ENCODE peak calls at places on chromosomes 2 and 18, in five cellular contexts. T is breast epithelium, U is left ventricle myocardium inferior, C is fibroblast of the aortic adventitia, S is HT-29. F is an unnamed sample.

GRCh38 chr2:94869552-94870391 is 1.5 kb upstream of the TEKT4 start:
- DNase-seq in S (no peak), C (no peak), U (no peak), T (no peak), F (no peak)

GRCh38 chr2:30265441-30266015 is 34.2 kb downstream of the LBH start:
- DNase-seq in T (no peak), C (peak), S (no peak), U (no peak), F (peak)

GRCh38 chr2:37864217-37864616 is 60.9 kb upstream of the RMDN2 start:
- DNase-seq in S (no peak), T (no peak), C (no peak), U (no peak), F (no peak)

GRCh38 chr2:194004590-194005206 is 1652.3 kb upstream of the SLC39A10 start:
- DNase-seq in S (no peak), T (no peak), C (peak), U (no peak), F (peak)

GRCh38 chr18:54671291-54671881 is 80.3 kb downstream of the DYNAP start:
- DNase-seq in T (no peak), U (no peak), S (peak), C (peak), F (peak)

GRCh38 chr18:8930990-8931648 is 171.4 kb upstream of the NDUFV2 start:
- DNase-seq in U (no peak), S (no peak), C (peak), T (no peak), F (peak)

GRCh38 chr2:80070587-80070986 is 234.0 kb downstream of the LRRTM1 start:
- DNase-seq in T (no peak), S (no peak), U (no peak), C (no peak), F (no peak)

GRCh38 chr2:134452042-134452733 is 198.3 kb downstream of the MGAT5 start:
- DNase-seq in U (no peak), S (no peak), C (no peak), T (no peak), F (no peak)

GRCh38 chr2:62333961-62334360 is 138.0 kb downstream of the B3GNT2 start:
- DNase-seq in C (no peak), T (no peak), U (no peak), S (no peak), F (no peak)

GRCh38 chr2:171272039-171272438 is 111.3 kb upstream of the TLK1 start:
- DNase-seq in U (no peak), S (peak), C (peak), T (no peak), F (peak)

GRCh38 chr2:112483047-112483473 is 1.1 kb downstream of the TTL start:
- DNase-seq in S (peak), T (no peak), C (peak), U (no peak), F (peak)

GRCh38 chr2:222547108-222547507 is 108.8 kb downstream of the FARSB start:
- DNase-seq in T (no peak), U (no peak), C (no peak), S (no peak), F (no peak)

GRCh38 chr2:138023298-138023697 is 59.0 kb downstream of the HNMT start:
- DNase-seq in S (no peak), U (no peak), T (no peak), C (peak), F (peak)

GRCh38 chr2:111116016-111116746 is 4.5 kb upstream of the BCL2L11 start:
- DNase-seq in C (no peak), U (no peak), T (no peak), S (no peak), F (no peak)

GRCh38 chr2:158688722-158689121 is 106.4 kb upstream of the DAPL1 start:
- DNase-seq in T (no peak), C (peak), U (no peak), S (no peak), F (no peak)

GRCh38 chr2:109513749-109514588 is 99.8 kb downstream of the SEPTIN10 start:
- DNase-seq in U (no peak), S (peak), T (no peak), C (peak), F (peak)

GRCh38 chr2:47494267-47495130 is 91.5 kb downstream of the MSH2 start:
- DNase-seq in C (no peak), S (no peak), U (no peak), T (no peak), F (no peak)

GRCh38 chr2:54685263-54685775 is 38.1 kb upstream of the EML6 start:
- DNase-seq in S (no peak), C (no peak), T (no peak), U (no peak), F (no peak)

GRCh38 chr2:180046776-180047175 is 39.7 kb upstream of the CWC22 start:
- DNase-seq in T (no peak), C (peak), U (no peak), S (no peak), F (peak)

GRCh38 chr18:58542426-58543159 is 86.3 kb downstream of the ALPK2 start:
- DNase-seq in T (no peak), C (no peak), S (no peak), U (no peak), F (no peak)

GRCh38 chr18:75678662-75679061 is 251.2 kb upstream of the SMIM21 start:
- DNase-seq in U (no peak), C (peak), T (no peak), S (no peak), F (no peak)

GRCh38 chr2:27815860-27816438 is 44.4 kb downstream of the MRPL33 start:
- DNase-seq in S (no peak), T (no peak), C (no peak), U (no peak), F (no peak)

GRCh38 chr2:25131567-25132295 is 36.6 kb downstream of the POMC start:
- DNase-seq in C (no peak), U (peak), T (no peak), S (no peak), F (no peak)

GRCh38 chr2:120678926-120679325 is 56.7 kb upstream of the GLI2 start:
- DNase-seq in U (no peak), S (no peak), C (no peak), T (no peak), F (no peak)

GRCh38 chr2:205800804-205801203 is 118.5 kb downstream of the NRP2 start:
- DNase-seq in S (no peak), U (no peak), T (no peak), C (peak), F (peak)

GRCh38 chr2:8448822-8449577 is 232.9 kb upstream of the ID2 start:
- DNase-seq in S (no peak), T (no peak), U (no peak), C (no peak), F (no peak)

GRCh38 chr2:240435457-240435954 is at the start of gene GPC1:
- DNase-seq in C (peak), U (peak), T (no peak), S (peak), F (peak)

GRCh38 chr18:79964330-79965118 is at the start of gene HSBP1L1:
- DNase-seq in T (peak), U (peak), C (peak), S (peak), F (no peak)

GRCh38 chr2:9997936-9998335 is 45.4 kb upstream of the KLF11 start:
- DNase-seq in T (no peak), U (no peak), C (no peak), S (no peak), F (no peak)

GRCh38 chr2:176814740-176815367 is 397.7 kb upstream of the HNRNPA3 start:
- DNase-seq in U (no peak), C (peak), T (no peak), S (no peak), F (peak)

GRCh38 chr2:9071032-9071431 is 67.5 kb upstream of the MBOAT2 start:
- DNase-seq in U (no peak), C (peak), S (peak), T (no peak), F (peak)

F was measured in astrocyte.